ENCODE peak calls at places on chromosomes 11 and 22, in four cellular contexts. F is cardiac muscle cell, R is fibroblast of lung, N is colonic mucosa. S is an unnamed sample. For H3K27me3, the result is how much of the 10 kb centered on the place peaks cover.

GRCh38 chr22:43011079-43011478 is 3.9 kb downstream of the PACSIN2 start:
- DNase-seq in R (no peak), F (no peak), N (no peak), S (no peak)

GRCh38 chr22:35437038-35437437 is 37.1 kb downstream of the MCM5 start:
- DNase-seq in N (no peak), R (no peak), F (no peak), S (no peak)

GRCh38 chr11:86495341-86495740 is 120.7 kb downstream of the CCDC81 start:
- DNase-seq in N (no peak), R (no peak), F (no peak), S (no peak)

GRCh38 chr11:92455221-92455790 is 230.7 kb downstream of the FAT3 start:
- DNase-seq in R (no peak), F (no peak), N (no peak), S (no peak)

GRCh38 chr11:45560153-45560934 is 105.1 kb downstream of the CHST1 start:
- DNase-seq in N (no peak), F (peak), R (no peak), S (no peak)

GRCh38 chr11:44574620-44575287 is 9.3 kb downstream of the CD82 start:
- DNase-seq in F (peak), N (no peak), R (peak), S (peak)

GRCh38 chr22:17121235-17122195 is at the start of gene TMEM121B:
- DNase-seq in N (no peak), F (peak), R (peak), S (peak)

GRCh38 chr11:55726715-55727324 is 46.4 kb upstream of the OR5D13 start:
- DNase-seq in R (no peak), N (no peak), F (no peak), S (no peak)

GRCh38 chr11:122758974-122759373 is 79.3 kb upstream of the CRTAM start:
- DNase-seq in R (no peak), N (no peak), F (peak), S (no peak)

GRCh38 chr11:33040127-33040861 is 922 bp downstream of the TCP11L1 start:
- DNase-seq in N (no peak), F (peak), R (peak), S (no peak)

GRCh38 chr11:95255523-95256165 is 24.6 kb upstream of the SESN3 start:
- DNase-seq in N (no peak), R (no peak), F (no peak), S (no peak)

GRCh38 chr11:59866397-59866796 is at the start of gene TCN1:
- DNase-seq in N (no peak), R (no peak), F (peak), S (no peak)

GRCh38 chr11:119376197-119376847 is 5.2 kb downstream of the USP2 start:
- DNase-seq in F (no peak), R (peak), N (no peak), S (no peak)

GRCh38 chr22:49153921-49154320 is 673.8 kb downstream of the BRD1 start:
- DNase-seq in F (no peak), N (no peak), R (no peak), S (no peak)

GRCh38 chr22:19717181-19717580 is 2.9 kb downstream of the SEPTIN5 start:
- DNase-seq in F (no peak), R (no peak), N (no peak), S (no peak)

GRCh38 chr22:19717691-19718254 is 3.5 kb downstream of the SEPTIN5 start:
- DNase-seq in F (peak), R (peak), N (peak), S (peak)

GRCh38 chr22:19716041-19716828 is 1.9 kb downstream of the SEPTIN5 start:
- DNase-seq in R (no peak), N (no peak), F (no peak), S (no peak)

GRCh38 chr22:19715286-19715939 is 1.1 kb downstream of the SEPTIN5 start:
- DNase-seq in N (no peak), R (no peak), F (no peak), S (no peak)

GRCh38 chr22:19716829-19717105 is 2.5 kb downstream of the SEPTIN5 start:
- DNase-seq in R (no peak), F (no peak), N (no peak), S (no peak)
- H3K27me3 ChIP-seq in R (under half), F (half or more), N (half or more), S (under half)

DNA sequence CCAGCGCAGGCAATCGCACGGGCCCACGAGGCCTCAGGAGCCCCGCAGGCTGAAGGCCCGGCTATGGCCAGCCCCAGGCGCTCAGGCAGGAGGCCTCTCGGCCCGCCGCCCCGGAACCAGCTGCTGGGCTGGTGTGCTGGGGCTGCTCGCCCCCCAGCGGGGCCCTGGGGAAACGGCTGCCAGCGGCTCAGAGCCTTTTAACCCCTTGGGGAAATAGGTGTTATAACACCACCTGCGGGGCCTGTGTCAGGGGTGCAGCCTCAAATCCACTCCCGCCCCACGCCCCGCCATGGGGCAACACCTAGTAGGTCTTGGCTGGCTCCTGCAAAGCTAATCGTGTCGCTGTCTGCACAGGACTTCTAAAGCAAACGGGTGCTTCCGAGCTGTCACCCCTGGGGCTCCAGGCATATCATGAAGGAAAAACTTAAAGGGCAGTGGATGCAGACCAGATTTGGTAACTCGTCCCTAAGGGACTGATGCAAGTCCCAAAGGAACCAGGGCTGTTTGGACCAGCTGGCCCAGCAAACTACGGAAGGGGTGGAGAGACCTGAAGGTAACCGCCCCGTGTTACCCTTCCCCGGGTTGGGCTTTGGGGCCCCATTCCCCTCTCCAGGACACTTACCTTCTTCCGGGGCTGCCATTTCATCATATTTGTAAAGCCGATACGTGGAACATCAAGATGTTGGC is 237.2 kb downstream of the TTC28 start:
- DNase-seq in F (peak), N (peak), R (peak), S (peak)
- TF ChIP-seq CTCF in F (peak), N (peak), R (peak), S (peak)

DNA sequence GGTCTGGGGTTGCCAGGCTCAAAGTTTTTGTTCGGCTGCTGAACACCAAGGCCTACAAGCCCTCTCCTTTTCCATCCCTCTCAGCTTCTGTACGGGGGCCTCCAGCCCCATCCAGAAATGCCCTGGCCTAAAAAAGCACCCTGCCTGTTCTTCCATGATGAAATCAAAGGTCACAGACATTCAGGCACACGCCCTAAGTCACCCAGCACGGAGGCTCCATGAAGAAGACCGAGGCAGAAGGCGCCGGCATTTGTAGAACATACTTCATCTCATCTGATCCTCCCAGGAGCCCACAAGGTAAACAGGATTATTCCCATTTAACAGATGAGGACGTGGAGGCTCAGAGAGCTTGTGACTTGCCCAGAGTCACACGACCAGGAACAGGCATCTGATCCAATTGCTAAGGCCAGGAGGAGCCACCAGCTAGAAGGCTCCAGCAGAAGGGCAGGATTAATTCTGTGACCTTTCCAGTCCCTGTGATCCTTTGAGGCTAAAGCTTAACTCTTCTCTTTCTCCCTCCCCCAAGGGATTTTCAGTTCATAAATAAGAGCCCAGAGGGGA is 38.5 kb downstream of the CYTH4 start:
- DNase-seq in N (no peak), R (no peak), F (no peak), S (no peak)
- H3K27me3 ChIP-seq in N (under half), R (under half), F (under half), S (under half)

GRCh38 chr11:107606122-107606521 is 15.2 kb downstream of the ELMOD1 start:
- DNase-seq in F (no peak), N (no peak), R (no peak), S (no peak)
- TF ChIP-seq CTCF in F (no peak), N (no peak), R (peak), S (peak)